ENCODE peak calls at places on chromosome 4, in ten cellular contexts. R, V, I, F, L, E, H, Q, C and T are unnamed samples.
A peak's percentile ranks its signal among the peaks of the same experiment; 100 is the strongest.

GRCh38 chr4:11634283-11634682 is 205.6 kb upstream of the HS3ST1 start:
- DNase-seq in L (no peak), R (peak; percentile 67), E (no peak), F (no peak), C (no peak), I (peak; percentile 80), Q (no peak), H (no peak), V (no peak), T (no peak)

GRCh38 chr4:26150948-26151347 is 169.9 kb upstream of the RBPJ start:
- DNase-seq in C (peak; percentile 64), Q (no peak), F (no peak), H (no peak), R (peak; percentile 5), V (no peak), L (no peak), E (no peak), I (peak; percentile 72), T (peak; percentile 24)

GRCh38 chr4:115883862-115884261 is 770.4 kb upstream of the NDST4 start:
- DNase-seq in E (no peak), Q (no peak), C (no peak), F (no peak), L (no peak), V (no peak), H (no peak), I (no peak), R (no peak), T (no peak)

GRCh38 chr4:146245899-146246298 is 31.6 kb downstream of the REELD1 start:
- DNase-seq in L (no peak), V (no peak), C (no peak), H (peak; percentile 54), R (no peak), Q (no peak), F (no peak), E (no peak), I (no peak), T (no peak)

GRCh38 chr4:95124906-95125504 is 367.2 kb downstream of the BMPR1B start:
- DNase-seq in H (no peak), C (peak; percentile 87), Q (no peak), L (peak; percentile 5), V (peak; percentile 72), F (peak; percentile 41), E (no peak), I (peak; percentile 63), R (peak; percentile 52), T (peak; percentile 19)

GRCh38 chr4:15149234-15149841 is 147.1 kb downstream of the CPEB2 start:
- DNase-seq in Q (no peak), C (peak; percentile 58), R (no peak), H (no peak), F (no peak), I (no peak), V (no peak), L (no peak), E (no peak), T (no peak)

GRCh38 chr4:1290165-1290977 is 680 bp downstream of the MAEA start:
- DNase-seq in I (peak; percentile 47), R (peak; percentile 33), V (peak; percentile 40), H (peak; percentile 70), E (no peak), Q (no peak), C (peak; percentile 14), L (no peak), F (no peak), T (no peak)

GRCh38 chr4:74174941-74175340 is 17.0 kb downstream of the MTHFD2L start:
- DNase-seq in L (no peak), H (no peak), R (no peak), E (no peak), V (no peak), I (no peak), F (no peak), C (no peak), Q (no peak), T (no peak)

GRCh38 chr4:133585323-133585722 is 436.2 kb downstream of the PCDH10 start:
- DNase-seq in L (no peak), Q (no peak), F (no peak), I (no peak), E (no peak), V (no peak), H (no peak), C (no peak), R (no peak), T (no peak)

GRCh38 chr4:133581971-133582619 is 433.0 kb downstream of the PCDH10 start:
- DNase-seq in C (no peak), R (no peak), H (no peak), E (no peak), Q (no peak), F (no peak), I (no peak), L (no peak), V (no peak), T (no peak)

GRCh38 chr4:133588306-133588705 is 439.2 kb downstream of the PCDH10 start:
- DNase-seq in Q (no peak), V (no peak), F (no peak), L (no peak), H (no peak), E (no peak), R (peak; percentile 42), C (no peak), I (no peak), T (no peak)

GRCh38 chr4:133584714-133585113 is 435.6 kb downstream of the PCDH10 start:
- DNase-seq in Q (no peak), I (no peak), C (no peak), F (peak; percentile 67), L (no peak), V (no peak), E (no peak), H (no peak), R (no peak), T (no peak)
- TF ChIP-seq CTCF in Q (no peak), I (no peak), C (no peak), F (peak; percentile 58), L (no peak), V (no peak), E (no peak), H (no peak), R (no peak), T (no peak)

DNA sequence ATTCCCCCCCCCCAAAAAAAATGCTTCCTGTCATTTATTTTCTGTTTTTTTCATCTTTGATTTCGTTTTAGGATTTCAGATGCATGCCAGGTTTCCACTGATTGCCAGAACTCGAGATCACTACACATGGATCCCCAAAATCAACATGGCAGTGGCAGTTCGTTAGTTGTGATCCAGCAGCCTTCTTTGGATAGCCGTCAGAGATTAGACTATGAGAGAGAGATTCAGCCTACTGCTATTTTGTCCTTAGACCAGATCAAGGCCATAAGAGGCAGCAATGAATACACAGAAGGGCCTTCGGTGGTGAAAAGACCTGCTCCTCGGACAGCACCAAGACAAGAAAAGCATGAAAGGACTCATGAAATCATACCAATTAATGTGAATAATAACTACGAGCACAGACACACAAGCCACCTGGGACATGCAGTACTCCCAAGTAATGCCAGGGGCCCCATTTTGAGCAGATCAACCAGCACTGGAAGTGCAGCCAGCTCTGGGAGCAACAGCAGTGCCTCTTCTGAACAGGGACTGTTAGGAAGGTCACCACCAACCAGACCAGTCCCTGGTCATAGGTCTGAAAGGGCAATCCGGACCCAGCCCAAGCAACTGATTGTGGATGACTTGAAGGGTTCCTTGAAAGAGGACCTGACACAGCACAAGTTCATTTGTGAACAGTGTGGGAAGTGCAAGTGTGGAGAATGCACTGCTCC is 5.0 kb downstream of the SPRY1 start:
- DNase-seq in I (no peak), E (no peak), L (no peak), R (no peak), F (no peak), Q (no peak), V (no peak), C (peak; percentile 38), H (no peak), T (no peak)
- TF ChIP-seq CTCF in I (no peak), E (no peak), L (no peak), R (no peak), F (no peak), Q (no peak), V (peak; percentile 11), C (no peak), H (no peak), T (no peak)

DNA sequence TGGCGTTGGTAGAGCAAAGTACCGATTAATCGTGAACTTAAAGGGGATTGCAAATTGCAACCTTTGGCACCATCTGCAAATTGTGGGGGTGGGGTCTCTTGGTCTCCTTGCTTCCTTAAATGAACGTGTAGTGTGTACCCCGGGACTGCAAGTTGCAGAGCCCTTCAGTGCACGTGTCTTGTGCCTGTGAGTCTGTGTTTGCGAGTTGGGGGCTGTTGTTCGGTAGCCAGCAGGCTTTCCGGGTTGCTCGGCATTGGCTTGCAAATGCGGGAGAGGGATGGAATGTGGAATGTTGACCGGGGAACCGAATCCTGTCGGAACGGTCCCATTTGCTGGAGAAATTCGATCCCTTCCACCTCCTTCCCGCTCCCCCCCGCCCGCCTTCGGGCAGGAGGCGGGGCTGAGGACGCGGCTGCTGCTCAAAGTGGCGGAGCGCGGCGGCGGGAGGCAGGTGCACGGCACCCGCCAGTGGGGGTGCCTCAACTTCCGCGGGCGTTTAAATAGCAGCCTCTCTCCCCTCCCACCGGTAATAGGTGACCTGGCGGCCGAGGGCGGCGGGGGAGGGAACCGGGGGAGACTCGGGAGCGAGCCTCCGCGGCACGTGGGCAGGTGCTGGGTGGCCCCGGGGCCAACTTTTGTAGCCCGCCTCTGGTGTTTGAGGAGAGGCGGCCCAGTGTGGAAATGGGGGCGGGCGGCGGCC is 1.5 kb downstream of the JADE1 start:
- DNase-seq in V (peak; percentile 89), H (peak; percentile 86), I (peak; percentile 31), R (peak; percentile 59), L (peak; percentile 76), Q (peak; percentile 92), E (peak; percentile 32), C (peak; percentile 73), F (peak; percentile 98), T (peak; percentile 66)
- TF ChIP-seq CTCF in V (no peak), H (no peak), I (no peak), R (no peak), L (no peak), Q (no peak), E (no peak), C (no peak), F (peak; percentile 8), T (no peak)

GRCh38 chr4:3190549-3190948 is 58.4 kb upstream of the MSANTD1 start:
- DNase-seq in F (no peak), V (no peak), Q (no peak), H (no peak), L (no peak), E (no peak), C (no peak), I (no peak), R (no peak), T (no peak)

GRCh38 chr4:3192827-3193226 is 56.1 kb upstream of the MSANTD1 start:
- DNase-seq in E (no peak), Q (no peak), L (no peak), H (no peak), R (no peak), I (no peak), V (no peak), F (no peak), C (no peak), T (no peak)

GRCh38 chr4:3192188-3192587 is 56.8 kb upstream of the MSANTD1 start:
- DNase-seq in I (peak; percentile 12), L (no peak), V (no peak), C (no peak), R (peak; percentile 4), F (no peak), H (peak; percentile 46), Q (no peak), E (no peak), T (no peak)

GRCh38 chr4:3196670-3197359 is 52.1 kb upstream of the MSANTD1 start:
- DNase-seq in V (no peak), F (no peak), H (no peak), Q (no peak), I (no peak), C (no peak), L (no peak), E (no peak), R (no peak), T (no peak)

DNA sequence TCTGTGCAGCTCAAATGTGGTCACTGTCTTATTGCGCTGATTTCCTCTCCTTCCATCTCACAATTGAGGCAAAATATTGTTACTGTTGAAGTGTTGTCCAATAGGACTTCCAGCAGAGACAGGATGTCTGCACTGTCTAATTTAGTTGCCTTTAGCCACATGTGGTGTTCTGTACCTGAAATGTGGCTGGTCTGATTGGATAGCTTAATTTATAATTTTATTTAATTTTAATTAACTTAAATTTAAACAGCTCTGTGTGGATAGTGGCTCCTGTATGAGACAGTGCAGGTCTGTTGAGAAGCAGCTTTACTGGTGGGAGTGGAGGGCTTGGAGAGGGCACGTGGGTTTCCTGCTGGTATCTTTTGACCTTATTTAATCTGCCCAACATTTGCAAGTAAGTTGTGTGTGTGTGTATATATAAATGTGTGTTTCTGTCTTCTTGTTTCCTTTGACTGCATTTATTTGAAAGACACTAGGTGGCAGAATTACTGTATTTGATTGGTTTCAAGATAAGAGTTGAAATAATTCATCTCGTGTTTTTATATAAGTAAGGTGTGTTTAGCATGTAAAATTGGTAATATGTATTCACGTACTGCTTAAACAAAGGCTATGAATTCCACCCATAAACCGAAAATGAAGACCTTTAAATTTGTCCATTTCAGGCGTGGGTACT is 55.3 kb upstream of the MSANTD1 start:
- DNase-seq in E (no peak), R (no peak), Q (no peak), F (no peak), L (no peak), C (peak; percentile 22), I (peak; percentile 33), V (no peak), H (no peak), T (no peak)
- TF ChIP-seq CTCF in E (peak; percentile 35), R (peak; percentile 25), Q (peak; percentile 47), F (peak; percentile 27), L (no peak), C (peak; percentile 24), I (peak; percentile 20), V (peak; percentile 20), H (peak; percentile 50), T (peak; percentile 13)